ENCODE peak calls at places on chromosomes 16 and 17, in five cellular contexts. B, T, W, O and Z are unnamed samples.

GRCh38 chr17:19812407-19812806 is 55.3 kb downstream of the ULK2 start:
- DNase-seq in B (peak; percentile 18), T (peak; percentile 5), W (no peak), O (no peak), Z (no peak)

GRCh38 chr16:8822403-8822802 is 24.8 kb downstream of the PMM2 start:
- DNase-seq in B (no peak), O (no peak), W (no peak), T (no peak), Z (no peak)

GRCh38 chr17:72487731-72488325 is 367.0 kb downstream of the SOX9 start:
- DNase-seq in B (no peak), O (no peak), W (no peak), T (no peak), Z (no peak)

GRCh38 chr17:39672522-39673334 is 4.5 kb downstream of the PNMT start:
- DNase-seq in T (no peak), W (no peak), B (no peak), O (no peak), Z (no peak)

GRCh38 chr16:3235856-3236669 is 1.1 kb upstream of the ZNF200 start:
- DNase-seq in O (peak; percentile 66), W (no peak), T (no peak), B (peak; percentile 34), Z (no peak)

GRCh38 chr17:64339516-64340475 is 50.9 kb downstream of the PECAM1 start:
- DNase-seq in O (no peak), W (no peak), T (no peak), B (no peak), Z (no peak)

GRCh38 chr17:39225974-39226683 is 384 bp upstream of the STAC2 start:
- DNase-seq in T (peak; percentile 40), O (peak; percentile 58), B (no peak), W (peak; percentile 60), Z (no peak)

GRCh38 chr16:21159281-21159951 is 942 bp downstream of the LDAF1 start:
- DNase-seq in T (no peak), W (no peak), O (peak; percentile 61), B (peak; percentile 86), Z (peak; percentile 24)

GRCh38 chr17:39601010-39601597 is 6.6 kb downstream of the NEUROD2 start:
- DNase-seq in W (no peak), T (no peak), B (no peak), O (no peak), Z (no peak)

GRCh38 chr16:56401482-56401881 is 23.9 kb downstream of the AMFR start:
- DNase-seq in W (no peak), B (peak; percentile 38), O (peak; percentile 26), T (no peak), Z (no peak)
- TF ChIP-seq CTCF in W (no peak), B (peak; percentile 41), O (no peak), T (peak; percentile 33), Z (no peak)

GRCh38 chr16:57977418-57978069 is 6.6 kb upstream of the CNGB1 start:
- DNase-seq in W (no peak), T (no peak), B (no peak), O (no peak), Z (no peak)
- TF ChIP-seq CTCF in W (no peak), T (peak; percentile 4), B (no peak), O (no peak), Z (no peak)

DNA sequence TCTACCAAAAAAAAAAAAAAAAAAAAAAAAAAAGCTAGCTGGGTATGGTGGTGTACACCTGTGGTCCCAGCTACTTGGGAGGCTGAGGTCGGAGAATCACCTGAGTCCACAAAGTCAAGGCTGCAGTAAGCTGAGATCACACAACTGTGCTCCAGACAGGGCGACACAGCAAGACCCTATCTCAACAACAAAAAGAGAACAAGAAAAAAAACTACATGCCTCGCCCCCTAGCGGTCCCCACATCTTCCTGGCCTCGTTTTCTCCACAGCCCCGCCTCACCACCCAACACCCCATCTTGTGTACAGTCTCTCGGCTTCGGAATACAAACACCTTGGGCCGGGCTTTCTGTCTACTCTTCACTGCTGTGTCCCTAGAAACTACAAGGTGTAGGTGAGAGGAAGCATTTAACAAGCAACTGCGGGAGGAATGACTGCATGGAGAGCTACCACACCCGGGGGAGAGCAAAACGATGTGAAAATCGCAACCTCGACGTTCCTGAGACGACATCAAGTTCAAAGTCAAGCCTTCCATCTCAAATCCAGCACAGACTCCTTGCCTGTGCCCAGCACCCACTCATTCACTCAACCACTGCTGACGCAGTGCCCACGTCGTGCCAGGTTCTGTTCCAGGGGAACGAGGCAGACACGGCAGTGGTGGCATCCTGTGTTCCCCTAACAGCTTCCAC is 9.0 kb downstream of the NTAN1 start:
- DNase-seq in B (no peak), W (no peak), T (no peak), O (no peak), Z (no peak)
- TF ChIP-seq CTCF in B (no peak), W (no peak), T (no peak), O (no peak), Z (no peak)

DNA sequence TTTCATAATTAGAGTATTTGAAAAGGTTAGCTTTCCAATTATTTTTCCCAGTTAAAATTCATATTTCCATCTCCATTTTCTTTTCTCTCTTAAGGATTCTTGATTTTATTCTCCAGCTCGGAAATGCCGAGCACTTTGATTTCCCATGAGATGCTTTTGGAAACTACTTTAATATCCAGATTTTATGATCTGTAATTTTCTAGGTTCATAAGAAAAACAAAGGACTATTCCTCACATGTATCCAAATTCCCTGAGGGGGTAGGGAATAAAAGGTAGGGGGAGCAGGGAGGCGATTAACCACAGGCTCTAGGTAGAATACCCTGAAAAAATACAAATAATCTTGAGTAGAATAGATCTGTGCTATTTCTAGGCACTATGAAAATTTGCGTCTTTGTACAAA is 938 bp downstream of the RNF43 start:
- DNase-seq in O (no peak), W (no peak), T (no peak), B (no peak), Z (no peak)
- TF ChIP-seq CTCF in O (no peak), W (no peak), T (no peak), B (no peak), Z (no peak)